ENCODE peak calls at places on chromosomes 13 and 19, in four cellular contexts. Z, Q, D and T are unnamed samples.

GRCh38 chr13:98300956-98301641 is 124.0 kb upstream of the RNF113B start:
- DNase-seq in Z (no peak), Q (no peak), D (no peak), T (no peak)

GRCh38 chr13:53068841-53069520 is 40.4 kb downstream of the OLFM4 start:
- DNase-seq in Z (no peak), Q (no peak), D (no peak), T (no peak)

GRCh38 chr19:19260417-19260816 is 12.7 kb downstream of the TM6SF2 start:
- DNase-seq in Z (no peak), Q (no peak), D (no peak), T (no peak)

GRCh38 chr19:17420267-17420924 is 549 bp downstream of the MVB12A start:
- DNase-seq in Z (peak), Q (no peak), D (peak), T (peak)

GRCh38 chr19:4088975-4089374 is 22.3 kb upstream of the ZBTB7A start:
- DNase-seq in Z (no peak), Q (peak), D (no peak), T (no peak)

GRCh38 chr13:109275848-109276247 is 510.5 kb downstream of the IRS2 start:
- DNase-seq in Z (peak), Q (no peak), D (no peak), T (no peak)

GRCh38 chr13:93286047-93286446 is 59.4 kb downstream of the GPC6 start:
- DNase-seq in Z (no peak), Q (no peak), D (no peak), T (no peak)

GRCh38 chr13:110343241-110343865 is 36.3 kb downstream of the COL4A2 start:
- DNase-seq in Z (no peak), Q (no peak), D (no peak), T (no peak)

GRCh38 chr13:111865046-111865445 is 201.9 kb upstream of the SOX1 start:
- DNase-seq in Z (no peak), Q (no peak), D (no peak), T (no peak)

GRCh38 chr13:35917252-35917941 is 213.8 kb downstream of the DCLK1 start:
- DNase-seq in Z (no peak), Q (no peak), D (no peak), T (no peak)

GRCh38 chr19:5351731-5352228 is 11.2 kb upstream of the PTPRS start:
- DNase-seq in Z (no peak), Q (no peak), D (no peak), T (no peak)

GRCh38 chr19:44308011-44308410 is 3.2 kb upstream of the ZNF235 start:
- DNase-seq in Z (no peak), Q (no peak), D (no peak), T (no peak)

GRCh38 chr19:19539738-19540703 is 2.0 kb downstream of the CILP2 start:
- DNase-seq in Z (peak), Q (peak), D (peak), T (no peak)

GRCh38 chr13:103557878-103558277 is 491.7 kb upstream of the SLC10A2 start:
- DNase-seq in Z (peak), Q (no peak), D (no peak), T (no peak)

GRCh38 chr13:60326273-60326672 is 70.7 kb upstream of the TDRD3 start:
- DNase-seq in Z (no peak), Q (no peak), D (no peak), T (no peak)
- TF ChIP-seq CTCF in Z (peak), Q (no peak), D (no peak), T (no peak)

DNA sequence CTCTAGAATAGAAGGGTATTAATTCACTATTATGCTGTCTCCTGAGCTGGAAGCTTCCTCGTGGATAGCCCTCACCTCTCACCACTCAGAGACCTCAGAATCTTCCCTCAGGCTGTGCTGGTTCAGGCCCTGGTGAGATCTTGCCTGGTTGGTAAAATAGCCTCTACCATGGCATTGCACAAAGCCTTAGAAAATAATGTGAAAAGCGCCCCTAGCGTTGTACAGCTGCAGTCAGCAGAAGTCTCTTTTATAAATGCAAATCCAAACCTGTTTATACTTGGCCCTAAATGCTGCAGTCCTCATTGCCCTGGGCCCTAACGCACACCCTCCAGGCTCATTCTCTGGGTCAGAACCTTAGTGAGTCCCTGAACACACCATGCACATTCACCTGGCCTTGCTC is 150.9 kb downstream of the KCTD15 start:
- DNase-seq in Z (no peak), Q (no peak), D (no peak), T (no peak)
- TF ChIP-seq CTCF in Z (no peak), Q (no peak), D (no peak), T (no peak)

DNA sequence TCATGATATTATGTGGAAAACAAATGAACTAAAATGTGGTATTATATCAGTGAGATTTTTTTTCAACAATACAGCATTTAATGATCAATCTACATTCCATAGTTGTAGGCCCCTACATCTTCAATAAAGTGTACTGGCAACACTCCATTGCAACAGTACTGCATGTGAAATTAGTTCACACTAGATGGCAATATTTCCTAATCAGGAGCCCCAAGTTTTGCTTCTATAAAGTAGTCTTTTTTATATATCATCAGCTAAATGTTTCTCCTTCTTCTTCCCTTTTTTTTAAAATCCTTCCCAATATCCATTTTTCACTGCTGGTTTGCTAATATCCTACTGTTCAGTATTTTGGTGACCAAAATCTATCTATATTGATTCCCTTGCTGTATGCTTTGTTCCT is 528.3 kb upstream of the ATXN8OS start:
- DNase-seq in Z (no peak), Q (no peak), D (no peak), T (no peak)
- TF ChIP-seq CTCF in Z (peak), Q (no peak), D (no peak), T (peak)

GRCh38 chr19:48595171-48595570 is 11.4 kb upstream of the SPACA4 start:
- DNase-seq in Z (no peak), Q (no peak), D (no peak), T (no peak)

GRCh38 chr19:48587387-48587786 is 19.2 kb upstream of the SPACA4 start:
- DNase-seq in Z (no peak), Q (no peak), D (no peak), T (no peak)

GRCh38 chr19:48588670-48589399 is 17.7 kb upstream of the SPACA4 start:
- DNase-seq in Z (peak), Q (peak), D (peak), T (peak)

GRCh38 chr19:48595833-48596232 is 10.7 kb upstream of the SPACA4 start:
- DNase-seq in Z (no peak), Q (no peak), D (no peak), T (no peak)

GRCh38 chr19:48591021-48591420 is 15.5 kb upstream of the SPACA4 start:
- DNase-seq in Z (no peak), Q (no peak), D (no peak), T (no peak)
- TF ChIP-seq CTCF in Z (peak), Q (no peak), D (no peak), T (no peak)

DNA sequence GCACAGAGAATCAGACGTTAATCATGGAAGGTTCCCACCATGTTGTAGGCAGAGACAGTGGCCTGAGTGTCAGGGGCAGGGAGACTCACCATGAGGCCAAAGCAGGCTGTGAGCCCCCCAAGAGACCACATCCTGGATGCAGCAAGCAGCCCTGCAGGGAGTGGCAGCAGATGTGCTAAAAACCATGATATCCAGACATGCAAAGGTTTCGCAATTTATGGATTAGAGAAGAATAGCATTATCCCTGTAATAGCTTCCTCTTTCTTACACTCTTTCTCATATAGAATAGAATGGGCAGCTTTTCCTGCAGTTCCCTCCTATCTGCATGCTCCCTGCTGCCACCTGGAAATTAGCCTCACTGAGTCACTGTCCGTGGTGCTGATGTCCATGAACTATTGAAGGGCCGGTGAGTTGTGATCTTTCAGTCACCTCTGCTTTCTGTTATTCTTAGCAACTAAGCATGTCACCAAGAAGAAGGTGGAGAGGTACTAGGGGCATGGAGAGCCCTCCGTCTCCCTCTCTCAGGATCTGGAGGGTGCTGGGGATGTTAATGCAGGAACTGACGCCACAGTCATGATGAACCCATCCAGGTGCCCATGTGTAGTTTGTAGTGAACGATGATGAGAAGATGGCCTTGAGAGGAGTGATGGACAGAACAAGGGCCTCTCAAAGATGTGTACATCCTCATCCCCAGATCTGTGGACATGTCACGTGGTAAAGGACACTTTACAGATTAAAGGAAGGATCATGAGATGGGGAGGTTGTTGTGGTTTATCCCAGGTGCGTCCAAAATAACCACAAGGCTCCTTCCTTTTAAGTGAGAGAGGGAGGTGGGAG is 9.9 kb downstream of the CEACAM4 start:
- DNase-seq in Z (no peak), Q (no peak), D (no peak), T (no peak)
- TF ChIP-seq CTCF in Z (no peak), Q (no peak), D (no peak), T (no peak)

DNA sequence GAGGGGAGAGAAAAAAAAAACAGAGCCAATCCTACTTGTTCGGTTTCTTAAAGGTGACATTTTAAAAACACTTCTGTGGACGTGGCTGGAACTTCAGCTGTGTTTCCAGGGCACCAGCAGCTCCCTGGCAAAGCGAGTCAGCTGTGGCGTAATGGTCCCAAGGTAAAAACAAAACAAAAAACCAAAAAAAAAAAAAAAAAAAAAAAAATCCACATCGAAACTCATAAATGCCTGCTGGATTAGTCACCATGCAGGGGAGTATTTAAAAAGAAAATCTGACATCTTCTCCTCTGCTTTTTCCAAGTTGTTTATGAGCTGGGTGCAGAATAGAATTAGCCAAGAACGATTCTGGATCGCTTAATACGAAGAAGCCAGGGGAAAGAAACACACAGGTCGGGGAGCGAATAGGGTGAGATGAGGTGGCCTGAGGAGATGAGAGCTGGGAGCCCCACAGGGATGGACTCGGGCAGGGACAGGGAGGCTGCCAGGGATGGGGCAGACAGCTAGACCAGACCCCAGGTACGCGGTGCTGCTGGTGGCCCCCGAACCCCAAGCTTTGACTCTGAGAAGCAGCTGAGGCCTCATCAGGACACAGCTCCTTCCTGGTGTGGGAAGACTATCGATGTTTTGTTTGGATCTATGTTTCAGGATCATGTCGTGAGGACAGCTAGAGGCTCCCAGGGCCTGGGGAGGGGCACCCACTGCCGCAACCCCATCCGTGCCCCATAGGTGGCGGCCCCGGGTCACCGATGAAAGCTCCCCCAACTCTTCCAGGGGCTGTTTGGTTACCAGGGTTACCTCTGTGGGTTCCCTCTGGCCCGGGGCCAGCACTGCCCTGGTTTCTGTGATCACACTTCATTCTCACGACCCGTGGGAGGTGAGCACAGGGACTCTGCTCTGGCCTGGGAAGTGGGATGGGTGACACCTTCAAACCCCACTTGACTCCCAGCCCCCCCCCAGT is 3.1 kb upstream of the CTXN1 start:
- DNase-seq in Z (peak), Q (peak), D (peak), T (no peak)
- TF ChIP-seq CTCF in Z (peak), Q (peak), D (peak), T (peak)